ENCODE peak calls at places on chromosomes 7 and 10, in ten cellular contexts. D is PC-3, Y is lower lobe of right lung, R is ascending aorta, I is fibroblast of mammary gland, A is nephron progenitor cell, O is kidney epithelial cell, E is mesothelial cell of epicardium, G is ovary, V is WERI-Rb-1. X is an unnamed sample.

GRCh38 chr10:129774736-129775401 is 189.2 kb downstream of the EBF3 start:
- DNase-seq in D (no peak), Y (peak; percentile 39), R (no peak), I (no peak), A (no peak), O (no peak), E (no peak), G (no peak), V (no peak), X (no peak)

GRCh38 chr7:144437370-144438191 is 34.1 kb upstream of the NOBOX start:
- DNase-seq in D (peak; percentile 88), Y (no peak), R (no peak), I (peak; percentile 72), A (peak; percentile 71), O (peak; percentile 43), E (no peak), G (peak; percentile 36), V (peak; percentile 70), X (peak; percentile 85)

GRCh38 chr10:33335800-33336605 is 1.5 kb upstream of the NRP1 start:
- DNase-seq in D (peak; percentile 100), Y (peak; percentile 70), R (no peak), I (peak; percentile 84), A (peak; percentile 64), O (peak; percentile 55), E (peak; percentile 29), G (peak; percentile 85), V (peak; percentile 4), X (no peak)

GRCh38 chr7:159078193-159078910 is 66.3 kb downstream of the VIPR2 start:
- DNase-seq in D (no peak), Y (no peak), R (no peak), I (no peak), A (no peak), O (no peak), E (no peak), G (no peak), V (no peak), X (peak; percentile 2)

GRCh38 chr7:151278949-151279348 is 30.5 kb upstream of the SMARCD3 start:
- DNase-seq in D (no peak), Y (no peak), R (no peak), I (no peak), A (no peak), O (no peak), E (no peak), G (no peak), V (no peak), X (no peak)

GRCh38 chr7:78412216-78412858 is 613.8 kb downstream of the PHTF2 start:
- DNase-seq in D (no peak), Y (no peak), R (no peak), I (peak; percentile 5), A (no peak), O (no peak), E (no peak), G (no peak), V (no peak), X (peak; percentile 3)

GRCh38 chr7:16668049-16668858 is 22.3 kb downstream of the BZW2 start:
- DNase-seq in D (peak; percentile 99), Y (peak; percentile 74), R (no peak), I (peak; percentile 100), A (no peak), O (peak; percentile 92), E (no peak), G (peak; percentile 45), V (no peak), X (peak; percentile 100)

GRCh38 chr10:78427497-78428031 is 393.9 kb downstream of the RPS24 start:
- DNase-seq in D (no peak), Y (no peak), R (no peak), I (no peak), A (no peak), O (no peak), E (no peak), G (no peak), V (no peak), X (no peak)

GRCh38 chr10:105803206-105803605 is 1162.1 kb downstream of the SORCS3 start:
- DNase-seq in D (no peak), Y (no peak), R (no peak), I (no peak), A (no peak), O (no peak), E (no peak), G (no peak), V (no peak), X (no peak)

GRCh38 chr10:46283217-46283944 is 3.4 kb upstream of the ANTXRL start:
- DNase-seq in D (no peak), Y (no peak), R (no peak), I (no peak), A (no peak), O (no peak), E (no peak), G (no peak), V (peak; percentile 9), X (no peak)

GRCh38 chr7:57308631-57309408 is 141.2 kb upstream of the ZNF716 start:
- DNase-seq in D (no peak), Y (no peak), R (no peak), I (no peak), A (no peak), O (no peak), E (no peak), G (no peak), V (peak; percentile 10), X (no peak)
- TF ChIP-seq CTCF in D (peak; percentile 26), Y (peak; percentile 15), R (no peak), I (no peak), A (no peak), O (no peak), E (peak; percentile 34), G (no peak), V (peak; percentile 47), X (no peak)

DNA sequence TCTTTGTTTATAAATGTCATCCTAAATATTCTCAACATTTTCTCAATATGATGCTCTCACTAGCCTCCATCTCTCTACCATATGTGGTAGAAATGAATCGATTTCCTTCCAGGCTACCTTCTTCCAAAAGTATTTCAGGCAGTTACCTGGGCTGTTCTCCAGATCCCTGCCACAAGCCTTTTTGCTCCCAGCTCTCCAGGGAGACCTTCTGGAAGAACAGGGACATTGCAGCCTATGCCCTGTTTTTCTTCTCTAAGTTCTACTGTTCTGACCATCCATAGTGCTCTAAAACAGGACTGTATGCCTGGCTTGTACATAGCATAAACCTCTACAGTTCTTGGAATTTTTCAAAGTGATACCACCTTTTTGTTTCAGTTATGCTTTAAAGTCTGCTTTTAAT is 552.8 kb downstream of the ANKRD7 start:
- DNase-seq in D (no peak), Y (no peak), R (no peak), I (no peak), A (no peak), O (no peak), E (no peak), G (no peak), V (no peak), X (no peak)
- TF ChIP-seq CTCF in D (no peak), Y (no peak), R (no peak), I (no peak), A (no peak), O (no peak), E (no peak), G (no peak), V (no peak), X (no peak)

GRCh38 chr10:25768167-25768566 is 165.9 kb upstream of the MYO3A start:
- DNase-seq in D (no peak), Y (no peak), R (no peak), I (no peak), A (no peak), O (no peak), E (no peak), G (no peak), V (no peak), X (no peak)
- TF ChIP-seq CTCF in D (no peak), Y (no peak), R (no peak), I (no peak), A (no peak), O (no peak), E (no peak), G (no peak), V (no peak), X (no peak)

GRCh38 chr10:80319725-80320290 is 30.4 kb upstream of the MAT1A start:
- DNase-seq in D (no peak), Y (no peak), R (no peak), I (no peak), A (no peak), O (no peak), E (no peak), G (no peak), V (no peak), X (no peak)

GRCh38 chr10:80319318-80319717 is 29.9 kb upstream of the MAT1A start:
- DNase-seq in D (no peak), Y (no peak), R (no peak), I (no peak), A (no peak), O (no peak), E (no peak), G (no peak), V (no peak), X (no peak)

GRCh38 chr10:80321183-80321582 is 31.7 kb upstream of the MAT1A start:
- DNase-seq in D (no peak), Y (no peak), R (no peak), I (no peak), A (no peak), O (no peak), E (no peak), G (no peak), V (no peak), X (no peak)

GRCh38 chr10:80318742-80319141 is 29.3 kb upstream of the MAT1A start:
- DNase-seq in D (no peak), Y (no peak), R (no peak), I (no peak), A (no peak), O (no peak), E (no peak), G (no peak), V (no peak), X (no peak)

DNA sequence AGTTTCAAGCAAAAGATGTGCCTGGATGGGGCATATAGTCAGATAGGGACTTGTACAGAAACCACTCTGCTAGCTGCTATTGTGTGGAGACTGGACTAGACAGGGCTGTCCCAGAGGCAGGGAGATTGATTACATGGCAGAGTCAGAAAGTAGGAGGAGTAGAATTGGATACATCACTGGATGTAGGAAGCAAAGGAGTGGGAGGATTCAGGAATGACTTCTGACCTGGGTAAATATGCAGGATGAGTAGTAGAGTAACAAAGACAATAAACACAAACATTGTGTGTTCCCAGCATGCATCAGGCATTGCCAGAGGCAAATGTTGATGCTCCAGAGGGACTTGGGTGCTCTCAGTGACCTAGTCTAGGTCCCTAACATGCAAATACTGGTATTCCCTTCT is 30.9 kb upstream of the MAT1A start:
- DNase-seq in D (no peak), Y (no peak), R (no peak), I (no peak), A (no peak), O (no peak), E (no peak), G (no peak), V (no peak), X (peak; percentile 19)
- TF ChIP-seq CTCF in D (no peak), Y (no peak), R (no peak), I (no peak), A (no peak), O (no peak), E (no peak), G (no peak), V (no peak), X (no peak)

GRCh38 chr7:46695045-46695708 is 774.1 kb upstream of the IGFBP3 start:
- DNase-seq in D (peak; percentile 25), Y (no peak), R (no peak), I (peak; percentile 12), A (no peak), O (no peak), E (no peak), G (no peak), V (no peak), X (no peak)
- TF ChIP-seq CTCF in D (peak; percentile 38), Y (no peak), R (no peak), I (peak; percentile 16), A (no peak), O (peak; percentile 12), E (no peak), G (no peak), V (no peak), X (no peak)

X was measured in bronchial epithelial cell.